ENCODE peak calls at places on chromosome 15, in seven cellular contexts. N is memory B cell, C is ELR, T is transverse colon, O is Caco-2, G is tibial nerve, M is left ventricle myocardium inferior. Q is an unnamed sample.

GRCh38 chr15:89335289-89336041 is 841 bp upstream of the POLG start:
- DNase-seq in T (peak), M (no peak), O (no peak), G (peak), N (no peak), C (no peak), Q (no peak)

GRCh38 chr15:31379042-31379441 is 52.4 kb downstream of the KLF13 start:
- DNase-seq in N (no peak), M (peak), O (no peak), G (no peak), T (no peak), C (no peak), Q (no peak)

GRCh38 chr15:91752081-91752810 is 101.3 kb upstream of the SLCO3A1 start:
- DNase-seq in N (no peak), C (no peak), O (no peak), M (no peak), T (no peak), G (no peak), Q (no peak)

GRCh38 chr15:40183636-40184463 is 23.0 kb downstream of the BUB1B start:
- DNase-seq in M (no peak), O (no peak), C (no peak), T (no peak), G (no peak), N (no peak), Q (no peak)

GRCh38 chr15:58864602-58865419 is 68.7 kb downstream of the SLTM start:
- DNase-seq in C (no peak), O (no peak), M (peak), T (no peak), N (no peak), G (no peak), Q (peak)

GRCh38 chr15:40234783-40235182 is 4.1 kb upstream of the PAK6 start:
- DNase-seq in O (no peak), T (no peak), C (no peak), G (no peak), M (no peak), N (no peak), Q (no peak)

GRCh38 chr15:50764331-50765201 is 940 bp downstream of the SPPL2A start:
- DNase-seq in N (no peak), G (no peak), C (peak), O (no peak), M (no peak), T (no peak), Q (no peak)

GRCh38 chr15:101240364-101240763 is 11.5 kb downstream of the CHSY1 start:
- DNase-seq in M (no peak), O (no peak), C (no peak), N (no peak), G (no peak), T (no peak), Q (no peak)

GRCh38 chr15:74193305-74193718 is 9.3 kb downstream of the STRA6 start:
- DNase-seq in M (no peak), T (no peak), O (no peak), C (peak), N (no peak), G (no peak), Q (no peak)

GRCh38 chr15:38260077-38260476 is 7.4 kb downstream of the SPRED1 start:
- DNase-seq in G (no peak), C (peak), T (no peak), M (no peak), O (no peak), N (no peak), Q (no peak)

GRCh38 chr15:101056366-101057334 is 137.5 kb downstream of the LRRK1 start:
- DNase-seq in C (no peak), G (no peak), M (no peak), N (no peak), O (no peak), T (no peak), Q (peak)

GRCh38 chr15:23467110-23467600 is 20.1 kb upstream of the GOLGA6L2 start:
- DNase-seq in T (no peak), N (no peak), C (peak), M (no peak), O (no peak), G (no peak), Q (peak)

GRCh38 chr15:39852237-39852636 is 67.8 kb downstream of the GPR176 start:
- DNase-seq in C (peak), G (no peak), T (no peak), O (no peak), N (no peak), M (no peak), Q (no peak)

GRCh38 chr15:39124155-39124924 is 456.5 kb upstream of the THBS1 start:
- DNase-seq in T (no peak), M (no peak), C (peak), O (no peak), N (no peak), G (no peak), Q (no peak)

GRCh38 chr15:45249125-45249780 is 2.8 kb upstream of the SLC28A2 start:
- DNase-seq in C (no peak), T (peak), N (no peak), O (no peak), G (no peak), M (no peak), Q (no peak)

GRCh38 chr15:38128389-38128788 is 124.2 kb upstream of the SPRED1 start:
- DNase-seq in N (no peak), G (no peak), C (peak), M (no peak), T (no peak), O (no peak), Q (no peak)

GRCh38 chr15:90414408-90415028 is 26.5 kb downstream of the IQGAP1 start:
- DNase-seq in O (no peak), T (no peak), G (no peak), M (no peak), N (no peak), C (peak), Q (no peak)

GRCh38 chr15:65192016-65192415 is 6.9 kb upstream of the CLPX start:
- DNase-seq in C (no peak), G (no peak), M (no peak), N (no peak), O (peak), T (no peak), Q (peak)

GRCh38 chr15:72189250-72189902 is 8.2 kb downstream of the GRAMD2A start:
- DNase-seq in T (no peak), G (no peak), N (no peak), O (no peak), M (no peak), C (no peak), Q (no peak)

GRCh38 chr15:101578443-101578894 is 73.7 kb downstream of the TM2D3 start:
- DNase-seq in O (peak), N (no peak), M (peak), C (peak), G (no peak), T (peak), Q (peak)

GRCh38 chr15:57305009-57305408 is 71.3 kb upstream of the CGNL1 start:
- DNase-seq in C (no peak), T (no peak), N (no peak), O (no peak), M (no peak), G (no peak), Q (no peak)

Q was measured in HuH-7.